ENCODE peak calls at places on chromosome 7, in five cellular contexts. One of them, this sample, is unnamed.

GRCh38 chr7:134458341-134458805 is 527 bp downstream of the AKR1B1 start:
- DNase-seq in central memory CD8-positive, alpha-beta T cell: peak
- DNase-seq in stimulated activated naive B cell treated with anti-CD40 and anti-IgM and Interleukin-4, amounts not matched to agents 10 μg/mL and 1 μg/mL and 100 μg/mL, for 72 hours: peak
- DNase-seq in right cardiac atrium: peak
- DNase-seq in heart left ventricle: peak
- DNase-seq in this sample: peak

GRCh38 chr7:13801669-13802068 is 187.8 kb downstream of the ETV1 start:
- DNase-seq in central memory CD8-positive, alpha-beta T cell: no peak
- DNase-seq in right cardiac atrium: no peak
- DNase-seq in stimulated activated naive B cell treated with anti-CD40 and anti-IgM and Interleukin-4, amounts not matched to agents 10 μg/mL and 1 μg/mL and 100 μg/mL, for 72 hours: no peak
- DNase-seq in heart left ventricle: no peak
- DNase-seq in this sample: no peak

GRCh38 chr7:21261627-21262564 is 166.0 kb upstream of the SP4 start:
- DNase-seq in central memory CD8-positive, alpha-beta T cell: peak
- DNase-seq in stimulated activated naive B cell treated with anti-CD40 and anti-IgM and Interleukin-4, amounts not matched to agents 10 μg/mL and 1 μg/mL and 100 μg/mL, for 72 hours: peak
- DNase-seq in right cardiac atrium: no peak
- DNase-seq in heart left ventricle: no peak
- DNase-seq in this sample: peak

GRCh38 chr7:81684513-81685262 is 85.2 kb downstream of the HGF start:
- DNase-seq in heart left ventricle: peak
- DNase-seq in stimulated activated naive B cell treated with anti-CD40 and anti-IgM and Interleukin-4, amounts not matched to agents 10 μg/mL and 1 μg/mL and 100 μg/mL, for 72 hours: peak
- DNase-seq in right cardiac atrium: peak
- DNase-seq in central memory CD8-positive, alpha-beta T cell: no peak
- DNase-seq in this sample: peak

GRCh38 chr7:117296066-117296465 is 26.8 kb downstream of the WNT2 start:
- DNase-seq in central memory CD8-positive, alpha-beta T cell: no peak
- DNase-seq in heart left ventricle: no peak
- DNase-seq in stimulated activated naive B cell treated with anti-CD40 and anti-IgM and Interleukin-4, amounts not matched to agents 10 μg/mL and 1 μg/mL and 100 μg/mL, for 72 hours: no peak
- DNase-seq in right cardiac atrium: no peak
- DNase-seq in this sample: no peak

GRCh38 chr7:140646931-140647647 is 6.5 kb upstream of the DENND2A start:
- DNase-seq in heart left ventricle: no peak
- DNase-seq in stimulated activated naive B cell treated with anti-CD40 and anti-IgM and Interleukin-4, amounts not matched to agents 10 μg/mL and 1 μg/mL and 100 μg/mL, for 72 hours: no peak
- DNase-seq in central memory CD8-positive, alpha-beta T cell: no peak
- DNase-seq in right cardiac atrium: no peak
- DNase-seq in this sample: peak

GRCh38 chr7:92657391-92657790 is 67.2 kb upstream of the FAM133B start:
- DNase-seq in stimulated activated naive B cell treated with anti-CD40 and anti-IgM and Interleukin-4, amounts not matched to agents 10 μg/mL and 1 μg/mL and 100 μg/mL, for 72 hours: no peak
- DNase-seq in central memory CD8-positive, alpha-beta T cell: no peak
- DNase-seq in heart left ventricle: no peak
- DNase-seq in right cardiac atrium: no peak
- DNase-seq in this sample: no peak

GRCh38 chr7:28329616-28330373 is 82.5 kb upstream of the CREB5 start:
- DNase-seq in right cardiac atrium: no peak
- DNase-seq in heart left ventricle: no peak
- DNase-seq in central memory CD8-positive, alpha-beta T cell: no peak
- DNase-seq in stimulated activated naive B cell treated with anti-CD40 and anti-IgM and Interleukin-4, amounts not matched to agents 10 μg/mL and 1 μg/mL and 100 μg/mL, for 72 hours: peak
- DNase-seq in this sample: no peak

GRCh38 chr7:135342887-135343286 is 109.2 kb downstream of the STRA8 start:
- DNase-seq in stimulated activated naive B cell treated with anti-CD40 and anti-IgM and Interleukin-4, amounts not matched to agents 10 μg/mL and 1 μg/mL and 100 μg/mL, for 72 hours: no peak
- DNase-seq in central memory CD8-positive, alpha-beta T cell: no peak
- DNase-seq in heart left ventricle: peak
- DNase-seq in right cardiac atrium: peak
- DNase-seq in this sample: no peak

GRCh38 chr7:98730331-98730730 is 113.2 kb downstream of the NPTX2 start:
- DNase-seq in right cardiac atrium: no peak
- DNase-seq in central memory CD8-positive, alpha-beta T cell: no peak
- DNase-seq in heart left ventricle: no peak
- DNase-seq in stimulated activated naive B cell treated with anti-CD40 and anti-IgM and Interleukin-4, amounts not matched to agents 10 μg/mL and 1 μg/mL and 100 μg/mL, for 72 hours: no peak
- DNase-seq in this sample: no peak

GRCh38 chr7:102284891-102285540 is 1.7 kb upstream of the SH2B2 start:
- DNase-seq in central memory CD8-positive, alpha-beta T cell: no peak
- DNase-seq in stimulated activated naive B cell treated with anti-CD40 and anti-IgM and Interleukin-4, amounts not matched to agents 10 μg/mL and 1 μg/mL and 100 μg/mL, for 72 hours: no peak
- DNase-seq in heart left ventricle: peak
- DNase-seq in right cardiac atrium: peak
- DNase-seq in this sample: no peak

GRCh38 chr7:50164552-50165220 is 71.6 kb upstream of the ZPBP start:
- DNase-seq in stimulated activated naive B cell treated with anti-CD40 and anti-IgM and Interleukin-4, amounts not matched to agents 10 μg/mL and 1 μg/mL and 100 μg/mL, for 72 hours: no peak
- DNase-seq in central memory CD8-positive, alpha-beta T cell: no peak
- DNase-seq in right cardiac atrium: no peak
- DNase-seq in heart left ventricle: no peak
- DNase-seq in this sample: no peak

GRCh38 chr7:56063500-56063881 is 595 bp upstream of the SUMF2 start:
- DNase-seq in heart left ventricle: no peak
- DNase-seq in right cardiac atrium: no peak
- DNase-seq in central memory CD8-positive, alpha-beta T cell: no peak
- DNase-seq in stimulated activated naive B cell treated with anti-CD40 and anti-IgM and Interleukin-4, amounts not matched to agents 10 μg/mL and 1 μg/mL and 100 μg/mL, for 72 hours: no peak
- DNase-seq in this sample: no peak

GRCh38 chr7:2725178-2726105 is 37.4 kb downstream of the AMZ1 start:
- DNase-seq in right cardiac atrium: peak
- DNase-seq in heart left ventricle: peak
- DNase-seq in central memory CD8-positive, alpha-beta T cell: no peak
- DNase-seq in stimulated activated naive B cell treated with anti-CD40 and anti-IgM and Interleukin-4, amounts not matched to agents 10 μg/mL and 1 μg/mL and 100 μg/mL, for 72 hours: no peak
- DNase-seq in this sample: no peak